ENCODE peak calls at places on chromosome X, in six cellular contexts. M is HEK293T, D is activated T-helper 1 cell treated with Interleukin-2 at 50 U/mL for 16 hours, Y is Peyer's patch, O is posterior vena cava, K is HFFc6. I is an unnamed sample.

GRCh38 chrX:101550362-101550761 is at the start of gene ARMCX1:
- DNase-seq in M (no peak), D (no peak), Y (peak), O (peak), K (peak), I (no peak)

GRCh38 chrX:9746148-9746880 is 19.3 kb downstream of the GPR143 start:
- DNase-seq in M (no peak), D (no peak), Y (no peak), O (no peak), K (peak), I (no peak)

GRCh38 chrX:106612403-106612789 is 618 bp downstream of the RADX start:
- DNase-seq in M (no peak), D (no peak), Y (no peak), O (no peak), K (no peak), I (no peak)

GRCh38 chrX:49165901-49166881 is 3.6 kb downstream of the MAGIX start:
- DNase-seq in M (peak), D (peak), Y (peak), O (peak), K (peak), I (peak)

GRCh38 chrX:148893395-148893794 is 393.0 kb downstream of the AFF2 start:
- DNase-seq in M (no peak), D (no peak), Y (no peak), O (no peak), K (no peak), I (no peak)

GRCh38 chrX:19174401-19175025 is 52.2 kb upstream of the ADGRG2 start:
- DNase-seq in M (no peak), D (no peak), Y (no peak), O (peak), K (peak), I (no peak)

GRCh38 chrX:111352424-111352823 is 59.6 kb downstream of the DCX start:
- DNase-seq in M (no peak), D (no peak), Y (no peak), O (no peak), K (no peak), I (no peak)

GRCh38 chrX:154046262-154046771 is 26.6 kb upstream of the IRAK1 start:
- DNase-seq in M (no peak), D (no peak), Y (no peak), O (peak), K (peak), I (no peak)

GRCh38 chrX:41412261-41413167 is 34.6 kb upstream of the NYX start:
- DNase-seq in M (no peak), D (no peak), Y (peak), O (no peak), K (no peak), I (no peak)

GRCh38 chrX:122622800-122623199 is 561.3 kb upstream of the GRIA3 start:
- DNase-seq in M (no peak), D (no peak), Y (no peak), O (no peak), K (no peak), I (no peak)

GRCh38 chrX:153821066-153821465 is 9.3 kb downstream of the PDZD4 start:
- DNase-seq in M (no peak), D (no peak), Y (no peak), O (peak), K (no peak), I (no peak)

GRCh38 chrX:129980540-129981206 is 1.8 kb upstream of the BCORL1 start:
- DNase-seq in M (no peak), D (no peak), Y (peak), O (peak), K (no peak), I (no peak)

GRCh38 chrX:17397074-17397473 is 22.1 kb downstream of the NHS start:
- DNase-seq in M (no peak), D (no peak), Y (no peak), O (no peak), K (no peak), I (no peak)

GRCh38 chrX:24341795-24342194 is 18.6 kb upstream of the SUPT20HL1 start:
- DNase-seq in M (no peak), D (no peak), Y (no peak), O (no peak), K (peak), I (no peak)